ENCODE peak calls at places on chromosome 5, in six cellular contexts. Y is NCI-H146, N is hepatic stellate cell, W is SHP77, I is brain microvascular endothelial cell, A is foreskin melanocyte. R is an unnamed sample.

GRCh38 chr5:179436321-179437122 is 91.3 kb upstream of the ADAMTS2 start:
- DNase-seq in Y (no peak), N (no peak), W (no peak), I (no peak), A (no peak), R (no peak)

GRCh38 chr5:78718185-78718584 is 69.6 kb upstream of the LHFPL2 start:
- DNase-seq in Y (peak), N (no peak), W (no peak), I (no peak), A (no peak), R (no peak)

GRCh38 chr5:177015156-177015555 is 7.3 kb upstream of the ZNF346 start:
- DNase-seq in Y (no peak), N (no peak), W (no peak), I (no peak), A (no peak), R (no peak)

GRCh38 chr5:154395407-154396106 is 50.2 kb upstream of the SAP30L start:
- DNase-seq in Y (peak), N (no peak), W (peak), I (no peak), A (no peak), R (no peak)

GRCh38 chr5:149420509-149421371 is 41.6 kb upstream of the IL17B start:
- DNase-seq in Y (no peak), N (no peak), W (no peak), I (no peak), A (no peak), R (no peak)

GRCh38 chr5:32298056-32298420 is 14.7 kb downstream of the MTMR12 start:
- DNase-seq in Y (no peak), N (no peak), W (no peak), I (no peak), A (no peak), R (no peak)

GRCh38 chr5:139495644-139496435 is 13.3 kb upstream of the STING1 start:
- DNase-seq in Y (no peak), N (no peak), W (no peak), I (peak), A (no peak), R (no peak)

GRCh38 chr5:52771343-52772039 is 16.2 kb upstream of the ITGA1 start:
- DNase-seq in Y (no peak), N (no peak), W (no peak), I (no peak), A (no peak), R (no peak)

GRCh38 chr5:103582364-103582763 is 19.8 kb upstream of the NUDT12 start:
- DNase-seq in Y (peak), N (no peak), W (peak), I (peak), A (peak), R (no peak)

GRCh38 chr5:1511651-1512540 is 11.9 kb downstream of the LPCAT1 start:
- DNase-seq in Y (no peak), N (peak), W (peak), I (no peak), A (no peak), R (no peak)

GRCh38 chr5:8633259-8633658 is 764.3 kb downstream of the MTRR start:
- DNase-seq in Y (no peak), N (no peak), W (no peak), I (no peak), A (no peak), R (no peak)

GRCh38 chr5:130141689-130142320 is 237.5 kb downstream of the CHSY3 start:
- DNase-seq in Y (no peak), N (peak), W (no peak), I (peak), A (peak), R (no peak)

GRCh38 chr5:72383280-72384205 is 63.4 kb downstream of the PTCD2 start:
- DNase-seq in Y (no peak), N (no peak), W (no peak), I (peak), A (no peak), R (no peak)

R was measured in amniotic stem cell.